ENCODE peak calls at places on chromosomes 3 and 15, in eight cellular contexts. Z is germinal center; K is DND-41; S is fibroblast of mammary gland; G is SK-N-SH; Y is Calu3; N is CD8-positive, alpha-beta T cell; C is MM.1S. H is an unnamed sample.

GRCh38 chr3:49745986-49746385 is 22.2 kb upstream of the GMPPB start:
- DNase-seq in Z (no peak), K (no peak), S (peak), G (no peak), Y (no peak), N (no peak), C (no peak), H (no peak)

GRCh38 chr3:123586966-123587365 is 2.1 kb upstream of the HACD2 start:
- DNase-seq in Z (no peak), K (no peak), S (no peak), G (no peak), Y (peak), N (no peak), C (no peak), H (no peak)

GRCh38 chr3:152650177-152650576 is 184.8 kb upstream of the P2RY1 start:
- DNase-seq in Z (no peak), K (no peak), S (no peak), G (no peak), Y (peak), N (no peak), C (no peak), H (no peak)

GRCh38 chr15:40398413-40398873 is 7.2 kb upstream of the IVD start:
- DNase-seq in Z (no peak), K (peak), S (no peak), G (no peak), Y (no peak), N (no peak), C (peak), H (peak)

GRCh38 chr15:63340878-63341277 is 40.8 kb downstream of the CA12 start:
- DNase-seq in Z (no peak), K (no peak), S (no peak), G (no peak), Y (no peak), N (no peak), C (no peak), H (no peak)

GRCh38 chr3:141557961-141558706 is 71.3 kb downstream of the RASA2 start:
- DNase-seq in Z (no peak), K (no peak), S (no peak), G (peak), Y (no peak), N (no peak), C (no peak), H (no peak)

GRCh38 chr3:157373783-157374182 is 62.9 kb upstream of the PTX3 start:
- DNase-seq in Z (no peak), K (no peak), S (peak), G (no peak), Y (no peak), N (no peak), C (no peak), H (no peak)

GRCh38 chr15:70741677-70742293 is 21.6 kb downstream of the UACA start:
- DNase-seq in Z (no peak), K (no peak), S (peak), G (no peak), Y (peak), N (no peak), C (no peak), H (no peak)

GRCh38 chr15:67501836-67502461 is 19.0 kb upstream of the C15orf61 start:
- DNase-seq in Z (no peak), K (no peak), S (no peak), G (no peak), Y (no peak), N (no peak), C (no peak), H (no peak)

GRCh38 chr3:13673207-13673606 is 124.3 kb downstream of the FBLN2 start:
- DNase-seq in Z (no peak), K (no peak), S (no peak), G (no peak), Y (no peak), N (no peak), C (no peak), H (no peak)

GRCh38 chr3:72223628-72224027 is 438.7 kb upstream of the PROK2 start:
- DNase-seq in Z (no peak), K (no peak), S (no peak), G (no peak), Y (no peak), N (no peak), C (no peak), H (no peak)

GRCh38 chr3:34015204-34016142 is 217.0 kb downstream of the PDCD6IP start:
- DNase-seq in Z (peak), K (peak), S (peak), G (no peak), Y (no peak), N (no peak), C (no peak), H (peak)

GRCh38 chr3:78666458-78666800 is 1101.4 kb downstream of the ROBO1 start:
- DNase-seq in Z (no peak), K (no peak), S (peak), G (no peak), Y (no peak), N (no peak), C (no peak), H (no peak)

GRCh38 chr3:52167240-52167639 is 13.0 kb upstream of the POC1A start:
- DNase-seq in Z (no peak), K (no peak), S (no peak), G (no peak), Y (no peak), N (no peak), C (no peak), H (no peak)

GRCh38 chr3:182238141-182238540 is 526.4 kb downstream of the SOX2 start:
- DNase-seq in Z (no peak), K (no peak), S (no peak), G (no peak), Y (no peak), N (no peak), C (no peak), H (no peak)

GRCh38 chr3:126023390-126023789 is 54.4 kb downstream of the ROPN1B start:
- DNase-seq in Z (no peak), K (no peak), S (no peak), G (no peak), Y (no peak), N (no peak), C (no peak), H (no peak)